ENCODE peak calls at places on chromosomes 3 and 15, in seven cellular contexts. One of them, this sample, is unnamed.

GRCh38 chr15:86164222-86164898 is 84.7 kb downstream of the AGBL1 start:
- DNase-seq in activated B cell treated with CpG ODN at 0.5 μM for 24 hours: no peak
- DNase-seq in heart left ventricle: peak
- DNase-seq in GM06990: no peak
- DNase-seq in sigmoid colon: peak
- DNase-seq in ascending aorta: no peak
- DNase-seq in glutamatergic neuron: no peak
- DNase-seq in this sample: no peak

GRCh38 chr3:193640728-193641127 is 47.7 kb downstream of the OPA1 start:
- DNase-seq in ascending aorta: no peak
- DNase-seq in glutamatergic neuron: no peak
- DNase-seq in activated B cell treated with CpG ODN at 0.5 μM for 24 hours: no peak
- DNase-seq in heart left ventricle: no peak
- DNase-seq in GM06990: no peak
- DNase-seq in sigmoid colon: no peak
- DNase-seq in this sample: no peak

GRCh38 chr15:89360294-89360971 is 25.8 kb upstream of the POLG start:
- DNase-seq in GM06990: no peak
- DNase-seq in ascending aorta: no peak
- DNase-seq in glutamatergic neuron: no peak
- DNase-seq in heart left ventricle: no peak
- DNase-seq in sigmoid colon: no peak
- DNase-seq in activated B cell treated with CpG ODN at 0.5 μM for 24 hours: no peak
- DNase-seq in this sample: no peak

GRCh38 chr3:6935964-6936363 is 75.0 kb downstream of the GRM7 start:
- DNase-seq in heart left ventricle: no peak
- DNase-seq in glutamatergic neuron: no peak
- DNase-seq in activated B cell treated with CpG ODN at 0.5 μM for 24 hours: no peak
- DNase-seq in sigmoid colon: no peak
- DNase-seq in GM06990: no peak
- DNase-seq in ascending aorta: no peak
- DNase-seq in this sample: no peak

GRCh38 chr3:124999317-124999716 is 56.5 kb downstream of the HEG1 start:
- DNase-seq in GM06990: no peak
- DNase-seq in heart left ventricle: no peak
- DNase-seq in sigmoid colon: no peak
- DNase-seq in glutamatergic neuron: no peak
- DNase-seq in ascending aorta: no peak
- DNase-seq in activated B cell treated with CpG ODN at 0.5 μM for 24 hours: no peak
- DNase-seq in this sample: no peak

GRCh38 chr3:157166115-157166514 is 6.2 kb upstream of the CCNL1 start:
- DNase-seq in heart left ventricle: no peak
- DNase-seq in glutamatergic neuron: no peak
- DNase-seq in ascending aorta: no peak
- DNase-seq in activated B cell treated with CpG ODN at 0.5 μM for 24 hours: no peak
- DNase-seq in sigmoid colon: no peak
- DNase-seq in GM06990: no peak
- DNase-seq in this sample: no peak

GRCh38 chr3:169869484-169870304 is at the start of gene LRRC31:
- DNase-seq in glutamatergic neuron: no peak
- DNase-seq in heart left ventricle: no peak
- DNase-seq in GM06990: no peak
- DNase-seq in sigmoid colon: no peak
- DNase-seq in activated B cell treated with CpG ODN at 0.5 μM for 24 hours: no peak
- DNase-seq in ascending aorta: no peak
- DNase-seq in this sample: no peak

GRCh38 chr3:167559922-167560321 is 86.1 kb upstream of the SERPINI2 start:
- DNase-seq in glutamatergic neuron: peak
- DNase-seq in sigmoid colon: no peak
- DNase-seq in heart left ventricle: no peak
- DNase-seq in GM06990: no peak
- DNase-seq in activated B cell treated with CpG ODN at 0.5 μM for 24 hours: no peak
- DNase-seq in ascending aorta: no peak
- DNase-seq in this sample: peak

GRCh38 chr3:111073186-111073585 is 1.6 kb downstream of the NECTIN3 start:
- DNase-seq in glutamatergic neuron: no peak
- DNase-seq in sigmoid colon: no peak
- DNase-seq in heart left ventricle: no peak
- DNase-seq in ascending aorta: no peak
- DNase-seq in GM06990: no peak
- DNase-seq in activated B cell treated with CpG ODN at 0.5 μM for 24 hours: no peak
- DNase-seq in this sample: no peak

GRCh38 chr15:84992157-84992940 is 10.7 kb downstream of the PDE8A start:
- DNase-seq in GM06990: no peak
- DNase-seq in sigmoid colon: no peak
- DNase-seq in glutamatergic neuron: no peak
- DNase-seq in heart left ventricle: no peak
- DNase-seq in activated B cell treated with CpG ODN at 0.5 μM for 24 hours: no peak
- DNase-seq in ascending aorta: peak
- DNase-seq in this sample: no peak

GRCh38 chr15:70772402-70772801 is 9.0 kb upstream of the UACA start:
- DNase-seq in ascending aorta: no peak
- DNase-seq in GM06990: no peak
- DNase-seq in glutamatergic neuron: no peak
- DNase-seq in activated B cell treated with CpG ODN at 0.5 μM for 24 hours: no peak
- DNase-seq in sigmoid colon: no peak
- DNase-seq in heart left ventricle: no peak
- DNase-seq in this sample: no peak

GRCh38 chr15:43469867-43470266 is 23.1 kb downstream of the TP53BP1 start:
- DNase-seq in sigmoid colon: no peak
- DNase-seq in heart left ventricle: no peak
- DNase-seq in glutamatergic neuron: no peak
- DNase-seq in activated B cell treated with CpG ODN at 0.5 μM for 24 hours: no peak
- DNase-seq in GM06990: no peak
- DNase-seq in ascending aorta: no peak
- DNase-seq in this sample: no peak

GRCh38 chr3:113232367-113232766 is 21.0 kb downstream of the BOC start:
- DNase-seq in ascending aorta: no peak
- DNase-seq in sigmoid colon: no peak
- DNase-seq in activated B cell treated with CpG ODN at 0.5 μM for 24 hours: no peak
- DNase-seq in heart left ventricle: no peak
- DNase-seq in GM06990: no peak
- DNase-seq in glutamatergic neuron: no peak
- DNase-seq in this sample: no peak

GRCh38 chr3:11717301-11717700 is 73.6 kb upstream of the VGLL4 start:
- DNase-seq in GM06990: no peak
- DNase-seq in ascending aorta: no peak
- DNase-seq in heart left ventricle: no peak
- DNase-seq in sigmoid colon: no peak
- DNase-seq in glutamatergic neuron: no peak
- DNase-seq in activated B cell treated with CpG ODN at 0.5 μM for 24 hours: no peak
- DNase-seq in this sample: no peak

GRCh38 chr3:140050977-140051957 is 116.3 kb downstream of the CLSTN2 start:
- DNase-seq in sigmoid colon: no peak
- DNase-seq in activated B cell treated with CpG ODN at 0.5 μM for 24 hours: no peak
- DNase-seq in ascending aorta: no peak
- DNase-seq in heart left ventricle: no peak
- DNase-seq in glutamatergic neuron: peak
- DNase-seq in GM06990: no peak
- DNase-seq in this sample: no peak

GRCh38 chr15:63140936-63141335 is 16.3 kb downstream of the RPS27L start:
- DNase-seq in GM06990: no peak
- DNase-seq in ascending aorta: no peak
- DNase-seq in sigmoid colon: no peak
- DNase-seq in heart left ventricle: no peak
- DNase-seq in glutamatergic neuron: no peak
- DNase-seq in activated B cell treated with CpG ODN at 0.5 μM for 24 hours: no peak
- DNase-seq in this sample: no peak

GRCh38 chr3:172846706-172847105 is 96.2 kb downstream of the ECT2 start:
- DNase-seq in activated B cell treated with CpG ODN at 0.5 μM for 24 hours: no peak
- DNase-seq in heart left ventricle: no peak
- DNase-seq in glutamatergic neuron: no peak
- DNase-seq in GM06990: no peak
- DNase-seq in ascending aorta: no peak
- DNase-seq in sigmoid colon: no peak
- DNase-seq in this sample: no peak

GRCh38 chr15:48675436-48675835 is 29.9 kb upstream of the FBN1 start:
- DNase-seq in sigmoid colon: no peak
- DNase-seq in heart left ventricle: no peak
- DNase-seq in glutamatergic neuron: no peak
- DNase-seq in GM06990: no peak
- DNase-seq in activated B cell treated with CpG ODN at 0.5 μM for 24 hours: no peak
- DNase-seq in ascending aorta: no peak
- DNase-seq in this sample: no peak

GRCh38 chr3:34260266-34260990 is 462.0 kb downstream of the PDCD6IP start:
- DNase-seq in heart left ventricle: peak
- DNase-seq in activated B cell treated with CpG ODN at 0.5 μM for 24 hours: no peak
- DNase-seq in GM06990: no peak
- DNase-seq in glutamatergic neuron: peak
- DNase-seq in sigmoid colon: no peak
- DNase-seq in ascending aorta: peak
- DNase-seq in this sample: peak

GRCh38 chr3:66444146-66444644 is 56.6 kb downstream of the LRIG1 start:
- DNase-seq in GM06990: no peak
- DNase-seq in glutamatergic neuron: no peak
- DNase-seq in ascending aorta: no peak
- DNase-seq in activated B cell treated with CpG ODN at 0.5 μM for 24 hours: no peak
- DNase-seq in sigmoid colon: peak
- DNase-seq in heart left ventricle: no peak
- DNase-seq in this sample: no peak

GRCh38 chr3:30370681-30371271 is 235.6 kb upstream of the TGFBR2 start:
- DNase-seq in sigmoid colon: no peak
- DNase-seq in activated B cell treated with CpG ODN at 0.5 μM for 24 hours: no peak
- DNase-seq in ascending aorta: no peak
- DNase-seq in heart left ventricle: no peak
- DNase-seq in glutamatergic neuron: no peak
- DNase-seq in GM06990: no peak
- DNase-seq in this sample: no peak

GRCh38 chr15:68504721-68505090 is 72.7 kb upstream of the ITGA11 start:
- DNase-seq in GM06990: no peak
- DNase-seq in activated B cell treated with CpG ODN at 0.5 μM for 24 hours: no peak
- DNase-seq in ascending aorta: peak
- DNase-seq in glutamatergic neuron: peak
- DNase-seq in sigmoid colon: no peak
- DNase-seq in heart left ventricle: no peak
- DNase-seq in this sample: no peak

GRCh38 chr3:23992051-23992628 is 47.1 kb downstream of the NR1D2 start:
- DNase-seq in GM06990: no peak
- DNase-seq in heart left ventricle: no peak
- DNase-seq in glutamatergic neuron: no peak
- DNase-seq in activated B cell treated with CpG ODN at 0.5 μM for 24 hours: no peak
- DNase-seq in ascending aorta: no peak
- DNase-seq in sigmoid colon: no peak
- DNase-seq in this sample: no peak

GRCh38 chr3:55587476-55587875 is 100.4 kb upstream of the WNT5A start:
- DNase-seq in heart left ventricle: no peak
- DNase-seq in glutamatergic neuron: no peak
- DNase-seq in GM06990: no peak
- DNase-seq in sigmoid colon: no peak
- DNase-seq in activated B cell treated with CpG ODN at 0.5 μM for 24 hours: no peak
- DNase-seq in ascending aorta: no peak
- DNase-seq in this sample: no peak

GRCh38 chr3:141373768-141374526 is 5.6 kb downstream of the ZBTB38 start:
- DNase-seq in activated B cell treated with CpG ODN at 0.5 μM for 24 hours: no peak
- DNase-seq in ascending aorta: no peak
- DNase-seq in GM06990: no peak
- DNase-seq in sigmoid colon: no peak
- DNase-seq in heart left ventricle: no peak
- DNase-seq in glutamatergic neuron: no peak
- DNase-seq in this sample: no peak

GRCh38 chr3:159941043-159941994 is 47.3 kb upstream of the IL12A start:
- DNase-seq in GM06990: peak
- DNase-seq in glutamatergic neuron: no peak
- DNase-seq in heart left ventricle: no peak
- DNase-seq in activated B cell treated with CpG ODN at 0.5 μM for 24 hours: no peak
- DNase-seq in sigmoid colon: no peak
- DNase-seq in ascending aorta: no peak
- DNase-seq in this sample: no peak

GRCh38 chr15:56913241-56913640 is 5.2 kb upstream of the TCF12 start:
- DNase-seq in GM06990: no peak
- DNase-seq in activated B cell treated with CpG ODN at 0.5 μM for 24 hours: no peak
- DNase-seq in heart left ventricle: no peak
- DNase-seq in ascending aorta: no peak
- DNase-seq in glutamatergic neuron: no peak
- DNase-seq in sigmoid colon: no peak
- DNase-seq in this sample: no peak

DNA sequence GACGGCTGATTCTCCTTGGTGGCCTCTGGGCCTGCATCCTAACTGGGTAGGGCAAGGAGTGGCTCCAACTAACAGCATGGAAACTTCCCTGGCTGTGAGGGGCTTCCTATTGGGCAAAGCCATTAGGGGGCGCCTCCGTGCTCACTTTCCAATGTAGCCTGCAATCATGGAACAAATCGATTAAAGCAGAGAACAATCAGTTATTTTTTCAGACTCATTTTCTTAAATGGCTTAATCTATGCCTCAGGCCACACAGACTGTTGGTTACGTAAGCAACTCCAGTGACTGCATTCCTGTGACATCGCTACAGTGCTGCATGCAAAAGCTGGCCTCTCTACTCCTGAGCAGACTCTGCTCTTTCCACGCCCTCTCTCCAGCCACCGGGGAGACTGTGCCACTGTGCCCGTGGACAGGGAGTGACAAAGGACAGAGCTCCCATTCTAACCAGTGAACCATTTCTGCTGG is 278.9 kb downstream of the KLF13 start:
- DNase-seq in ascending aorta: no peak
- DNase-seq in heart left ventricle: no peak
- DNase-seq in glutamatergic neuron: peak
- DNase-seq in sigmoid colon: no peak
- DNase-seq in GM06990: no peak
- DNase-seq in activated B cell treated with CpG ODN at 0.5 μM for 24 hours: no peak
- DNase-seq in this sample: peak
- TF ChIP-seq CTCF in ascending aorta: no peak
- TF ChIP-seq CTCF in heart left ventricle: no peak
- TF ChIP-seq CTCF in glutamatergic neuron: peak
- TF ChIP-seq CTCF in sigmoid colon: no peak
- TF ChIP-seq CTCF in GM06990: peak
- TF ChIP-seq CTCF in activated B cell treated with CpG ODN at 0.5 μM for 24 hours: no peak
- TF ChIP-seq CTCF in this sample: peak

GRCh38 chr3:5568451-5568850 is 380.9 kb downstream of the EDEM1 start:
- DNase-seq in heart left ventricle: no peak
- DNase-seq in glutamatergic neuron: no peak
- DNase-seq in ascending aorta: no peak
- DNase-seq in activated B cell treated with CpG ODN at 0.5 μM for 24 hours: no peak
- DNase-seq in sigmoid colon: no peak
- DNase-seq in GM06990: no peak
- DNase-seq in this sample: peak
- TF ChIP-seq CTCF in heart left ventricle: no peak
- TF ChIP-seq CTCF in glutamatergic neuron: no peak
- TF ChIP-seq CTCF in ascending aorta: no peak
- TF ChIP-seq CTCF in activated B cell treated with CpG ODN at 0.5 μM for 24 hours: no peak
- TF ChIP-seq CTCF in sigmoid colon: no peak
- TF ChIP-seq CTCF in GM06990: peak
- TF ChIP-seq CTCF in this sample: peak

GRCh38 chr3:109325657-109326056 is 9.3 kb upstream of the DPPA2 start:
- DNase-seq in sigmoid colon: no peak
- DNase-seq in activated B cell treated with CpG ODN at 0.5 μM for 24 hours: no peak
- DNase-seq in heart left ventricle: no peak
- DNase-seq in GM06990: no peak
- DNase-seq in glutamatergic neuron: no peak
- DNase-seq in ascending aorta: no peak
- DNase-seq in this sample: no peak
- TF ChIP-seq CTCF in sigmoid colon: no peak
- TF ChIP-seq CTCF in activated B cell treated with CpG ODN at 0.5 μM for 24 hours: no peak
- TF ChIP-seq CTCF in heart left ventricle: no peak
- TF ChIP-seq CTCF in GM06990: no peak
- TF ChIP-seq CTCF in glutamatergic neuron: no peak
- TF ChIP-seq CTCF in ascending aorta: no peak
- TF ChIP-seq CTCF in this sample: no peak

GRCh38 chr15:92391640-92392039 is 2.0 kb upstream of the ST8SIA2 start:
- DNase-seq in sigmoid colon: no peak
- DNase-seq in activated B cell treated with CpG ODN at 0.5 μM for 24 hours: no peak
- DNase-seq in heart left ventricle: no peak
- DNase-seq in ascending aorta: no peak
- DNase-seq in GM06990: no peak
- DNase-seq in glutamatergic neuron: no peak
- DNase-seq in this sample: no peak
- TF ChIP-seq CTCF in sigmoid colon: no peak
- TF ChIP-seq CTCF in activated B cell treated with CpG ODN at 0.5 μM for 24 hours: no peak
- TF ChIP-seq CTCF in heart left ventricle: peak
- TF ChIP-seq CTCF in ascending aorta: no peak
- TF ChIP-seq CTCF in GM06990: peak
- TF ChIP-seq CTCF in glutamatergic neuron: peak
- TF ChIP-seq CTCF in this sample: peak

This sample was measured in nephron progenitor cell.